ENCODE peak calls at places on chromosomes 7 and 10, in five cellular contexts. H is cardiac muscle cell, M is mammary epithelial cell, U is astrocyte, Q is lower lobe of right lung. Y is an unnamed sample.

GRCh38 chr10:129059977-129060376 is 407.1 kb upstream of the MGMT start:
- DNase-seq in H (no peak), M (no peak), U (no peak), Q (no peak), Y (no peak)

GRCh38 chr10:77230194-77230593 is 407.4 kb downstream of the KCNMA1 start:
- DNase-seq in H (no peak), M (peak), U (peak), Q (no peak), Y (no peak)

GRCh38 chr7:65304175-65304574 is 69.5 kb upstream of the ZNF92 start:
- DNase-seq in H (no peak), M (no peak), U (no peak), Q (no peak), Y (no peak)

GRCh38 chr7:41579961-41580935 is 122.6 kb downstream of the INHBA start:
- DNase-seq in H (no peak), M (peak), U (peak), Q (no peak), Y (no peak)

GRCh38 chr7:162583-163297 is 29.6 kb upstream of the FAM20C start:
- DNase-seq in H (no peak), M (no peak), U (no peak), Q (peak), Y (no peak)

GRCh38 chr7:130356760-130357611 is 12.4 kb downstream of the CPA5 start:
- DNase-seq in H (no peak), M (peak), U (peak), Q (no peak), Y (no peak)

GRCh38 chr10:132465193-132465888 is 68.3 kb downstream of the PWWP2B start:
- DNase-seq in H (no peak), M (no peak), U (no peak), Q (peak), Y (no peak)

GRCh38 chr7:96508371-96508770 is 186.5 kb upstream of the SLC25A13 start:
- DNase-seq in H (no peak), M (peak), U (no peak), Q (no peak), Y (no peak)

GRCh38 chr7:79361214-79361613 is 92.3 kb downstream of the MAGI2 start:
- DNase-seq in H (no peak), M (peak), U (no peak), Q (no peak), Y (no peak)

DNA sequence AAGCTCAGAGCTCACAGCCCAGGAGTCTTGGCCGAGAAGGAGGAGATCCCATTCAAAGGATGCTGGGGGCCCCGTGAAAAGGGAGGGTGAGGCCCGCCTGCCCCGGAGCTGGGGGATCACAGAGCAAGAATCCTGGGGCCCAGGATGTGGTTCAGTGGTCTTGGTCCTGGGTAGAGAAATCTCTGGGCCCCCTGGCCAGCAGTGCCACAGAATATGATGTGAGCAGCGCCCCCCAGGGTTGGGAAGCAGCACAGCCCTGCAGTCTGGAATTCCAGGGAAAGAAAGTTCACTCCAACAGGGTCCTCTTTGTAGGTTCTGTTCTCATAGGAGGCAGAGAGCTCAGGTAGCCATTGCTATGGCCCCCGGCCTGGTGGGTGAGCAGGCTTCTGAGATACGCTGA is 77.6 kb upstream of the GNA12 start:
- DNase-seq in H (peak), M (no peak), U (no peak), Q (no peak), Y (no peak)
- TF ChIP-seq CTCF in H (peak), M (peak), U (peak), Q (peak), Y (peak)

DNA sequence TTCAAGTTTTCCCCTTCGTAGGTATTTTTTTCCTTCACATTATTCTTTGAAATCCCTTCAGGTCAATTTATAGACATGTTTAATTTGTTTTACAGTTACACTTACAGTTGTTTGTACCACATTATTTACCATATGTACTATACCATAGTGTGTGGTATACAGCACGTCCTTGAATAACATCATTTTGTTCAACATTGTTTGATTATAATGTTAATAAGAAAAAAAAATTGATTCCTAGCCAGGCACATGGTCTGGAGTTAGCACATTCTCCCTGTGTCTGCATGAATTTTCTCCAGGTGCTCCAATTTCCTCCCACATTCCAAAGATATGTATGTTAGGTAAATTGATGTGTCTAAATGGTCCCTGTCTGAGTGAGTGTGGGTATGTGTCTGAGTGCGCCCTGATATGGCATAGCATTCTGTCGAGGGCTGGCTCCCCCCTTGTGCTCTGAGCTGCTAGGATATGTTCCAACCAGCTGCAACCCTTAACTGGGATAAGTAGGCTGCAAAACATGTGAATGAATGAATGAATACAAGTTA is 247.6 kb downstream of the CCDC7 start:
- DNase-seq in H (no peak), M (no peak), U (no peak), Q (no peak), Y (no peak)
- H3K27ac ChIP-seq in H (no peak), M (no peak), U (no peak), Q (no peak), Y (no peak)

DNA sequence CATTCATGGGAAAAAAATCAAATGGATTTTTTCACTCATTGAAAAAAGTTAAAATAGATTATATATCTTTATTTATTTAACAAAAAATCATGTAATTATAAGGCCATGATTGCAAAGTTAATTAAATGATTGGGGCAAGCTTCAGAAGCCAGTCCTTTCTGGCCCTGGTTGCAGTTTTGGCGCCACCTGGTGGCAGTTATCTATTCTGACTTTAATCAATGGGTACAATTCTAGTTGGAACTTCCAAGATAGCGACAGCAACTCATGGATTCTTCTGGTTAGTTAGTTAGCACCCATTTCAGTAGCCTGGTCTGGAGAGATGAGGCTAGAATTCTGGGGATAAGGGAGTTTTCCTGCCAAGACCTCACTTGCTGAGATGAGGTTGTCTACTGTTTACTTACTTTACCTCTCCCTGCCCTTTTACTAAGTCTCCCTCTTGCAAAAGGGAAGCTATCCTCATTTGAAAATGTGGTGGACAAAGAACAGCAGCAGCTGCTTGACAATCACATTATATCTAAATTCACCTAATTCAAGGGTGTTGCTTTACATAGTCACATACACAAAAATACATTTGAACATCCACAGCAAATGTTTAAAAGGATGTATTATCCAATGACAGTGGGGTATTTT is 42.3 kb downstream of the NOC3L start:
- DNase-seq in H (peak), M (peak), U (peak), Q (peak), Y (peak)
- TF ChIP-seq CTCF in H (peak), M (peak), U (peak), Q (peak), Y (peak)

DNA sequence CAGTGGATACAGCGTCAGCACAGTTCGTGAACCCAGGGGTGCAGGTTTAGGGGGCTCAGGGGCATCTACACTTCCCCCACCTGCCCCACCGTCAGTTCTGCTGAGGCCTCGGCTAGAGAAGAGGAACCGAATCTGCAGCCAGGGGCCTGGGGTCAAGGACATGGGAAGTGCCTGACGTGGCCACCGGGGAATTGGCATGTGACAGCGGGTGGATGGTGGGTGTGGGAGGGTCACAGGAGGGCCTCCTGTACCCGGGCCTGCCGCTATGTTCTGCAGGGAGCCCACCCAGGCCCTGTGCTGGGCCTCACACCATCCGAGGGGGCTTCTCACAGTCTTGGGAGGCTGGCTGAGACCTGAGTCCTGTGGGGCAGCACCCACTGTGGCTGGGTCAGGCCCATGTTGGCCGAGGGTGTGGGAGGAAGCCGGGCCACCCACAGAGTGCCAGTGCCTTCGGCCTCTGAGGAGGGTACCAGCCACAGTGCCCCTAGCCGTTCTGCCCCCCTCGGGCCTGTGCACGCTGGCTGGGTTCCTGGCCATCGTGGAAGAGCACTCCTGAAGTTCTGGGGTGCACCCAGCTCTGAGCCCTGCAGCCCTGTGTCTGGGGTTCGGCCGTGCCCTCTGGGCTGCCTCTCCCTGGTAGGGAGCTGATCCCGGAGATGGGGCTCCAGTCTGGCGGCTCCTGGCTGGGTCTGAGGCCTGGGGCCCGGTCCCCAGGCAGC is 5.9 kb downstream of the TTYH3 start:
- DNase-seq in H (no peak), M (no peak), U (no peak), Q (peak), Y (no peak)
- H3K27ac ChIP-seq in H (peak), M (no peak), U (peak), Q (peak), Y (no peak)

DNA sequence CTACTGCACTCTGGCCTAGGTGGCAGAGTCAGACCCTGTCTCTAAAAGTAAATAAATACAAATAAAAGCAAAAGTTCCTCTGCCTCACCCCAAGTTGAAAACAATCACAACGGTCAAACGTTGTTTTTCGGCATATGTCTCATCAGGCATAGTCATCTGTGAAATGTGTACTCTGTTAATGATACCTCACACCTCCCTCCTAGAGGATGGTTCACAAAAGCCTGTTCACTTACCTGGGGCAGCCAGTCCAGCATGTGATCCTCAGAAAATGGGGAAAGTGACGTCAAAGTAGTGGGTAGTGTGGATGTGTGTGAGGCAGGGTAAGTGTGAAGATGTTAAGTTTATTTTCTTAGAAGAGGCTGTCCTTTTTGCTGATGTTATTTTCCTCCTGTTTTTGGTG is 254.0 kb upstream of the LRGUK start:
- DNase-seq in H (no peak), M (no peak), U (no peak), Q (no peak), Y (no peak)
- TF ChIP-seq CTCF in H (no peak), M (no peak), U (no peak), Q (no peak), Y (no peak)

DNA sequence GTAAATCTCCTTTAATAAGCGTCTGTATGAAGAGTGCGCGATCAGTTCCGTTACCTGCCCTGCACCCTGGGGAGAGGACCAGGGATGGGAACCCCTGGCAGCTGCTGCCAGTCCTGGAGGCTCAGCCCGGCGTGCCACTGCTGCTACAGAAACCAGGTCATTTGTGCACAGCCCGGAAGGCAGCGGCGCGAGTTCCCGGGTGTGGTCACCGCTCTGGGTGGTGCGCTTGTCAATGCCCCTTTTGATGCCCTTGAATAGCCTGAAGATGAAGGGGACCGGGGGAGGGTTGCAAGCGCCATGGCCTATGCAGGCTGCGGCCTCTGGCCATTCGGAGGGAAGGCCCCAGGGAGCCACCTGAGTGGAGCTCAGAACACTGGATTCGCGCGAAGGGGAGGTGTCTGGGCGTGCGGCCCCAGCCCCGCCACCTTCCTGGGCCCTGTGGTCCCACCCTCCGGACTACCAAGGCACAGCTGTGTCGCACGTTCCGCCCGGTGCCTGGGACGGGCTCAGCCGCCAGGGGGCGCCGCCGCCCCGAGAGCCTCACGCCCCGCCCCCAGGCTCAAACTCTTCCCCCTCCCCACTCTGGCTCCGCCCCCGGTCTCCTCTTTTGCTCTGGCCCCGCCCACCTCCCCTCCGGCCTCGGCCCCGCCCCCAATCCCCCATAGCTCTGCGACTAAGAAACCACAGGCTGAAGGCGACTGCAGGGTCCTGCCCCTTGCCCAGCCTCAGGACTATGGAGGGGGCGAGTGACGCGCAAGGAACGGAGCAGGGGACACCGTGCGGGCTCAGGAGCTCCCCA is 16.5 kb downstream of the AP5Z1 start:
- DNase-seq in H (peak), M (no peak), U (no peak), Q (peak), Y (peak)
- H3K27ac ChIP-seq in H (peak), M (no peak), U (no peak), Q (peak), Y (no peak)

DNA sequence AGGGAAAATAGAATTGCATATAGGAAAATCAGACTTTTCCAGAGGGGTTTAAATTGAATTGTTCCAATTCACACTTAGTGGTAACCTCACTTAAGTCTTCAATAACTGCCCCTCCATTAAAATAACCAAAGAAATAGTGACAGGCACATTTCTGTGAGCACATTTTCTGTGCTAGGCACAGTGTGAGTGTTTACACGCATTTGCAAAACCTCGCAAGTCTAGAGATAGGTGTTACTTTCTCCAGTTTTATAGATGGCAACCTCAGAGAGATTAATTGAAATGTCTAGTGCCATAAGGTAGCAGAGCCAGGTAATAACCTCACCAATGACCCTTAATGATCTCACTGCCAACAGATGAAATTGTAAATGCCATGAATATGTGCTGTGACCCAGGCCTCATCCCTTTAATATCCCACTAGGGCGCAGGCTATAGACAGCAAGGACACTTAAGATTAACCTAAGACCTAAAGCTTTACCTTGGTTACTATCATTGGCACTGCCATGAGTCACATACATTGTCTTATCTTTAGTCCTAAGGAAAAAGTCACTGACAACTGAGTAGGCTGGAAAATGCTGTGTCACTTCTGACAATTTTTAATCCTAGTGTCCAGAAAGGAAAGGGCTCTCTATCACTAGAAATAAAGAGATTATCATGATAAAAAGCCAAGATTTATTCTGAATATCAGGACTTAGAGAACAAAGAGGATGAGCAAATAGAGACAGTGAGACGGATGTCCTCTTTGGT is 187.8 kb downstream of the PPP1R17 start:
- DNase-seq in H (no peak), M (no peak), U (no peak), Q (no peak), Y (no peak)
- TF ChIP-seq CTCF in H (no peak), M (no peak), U (no peak), Q (no peak), Y (no peak)

DNA sequence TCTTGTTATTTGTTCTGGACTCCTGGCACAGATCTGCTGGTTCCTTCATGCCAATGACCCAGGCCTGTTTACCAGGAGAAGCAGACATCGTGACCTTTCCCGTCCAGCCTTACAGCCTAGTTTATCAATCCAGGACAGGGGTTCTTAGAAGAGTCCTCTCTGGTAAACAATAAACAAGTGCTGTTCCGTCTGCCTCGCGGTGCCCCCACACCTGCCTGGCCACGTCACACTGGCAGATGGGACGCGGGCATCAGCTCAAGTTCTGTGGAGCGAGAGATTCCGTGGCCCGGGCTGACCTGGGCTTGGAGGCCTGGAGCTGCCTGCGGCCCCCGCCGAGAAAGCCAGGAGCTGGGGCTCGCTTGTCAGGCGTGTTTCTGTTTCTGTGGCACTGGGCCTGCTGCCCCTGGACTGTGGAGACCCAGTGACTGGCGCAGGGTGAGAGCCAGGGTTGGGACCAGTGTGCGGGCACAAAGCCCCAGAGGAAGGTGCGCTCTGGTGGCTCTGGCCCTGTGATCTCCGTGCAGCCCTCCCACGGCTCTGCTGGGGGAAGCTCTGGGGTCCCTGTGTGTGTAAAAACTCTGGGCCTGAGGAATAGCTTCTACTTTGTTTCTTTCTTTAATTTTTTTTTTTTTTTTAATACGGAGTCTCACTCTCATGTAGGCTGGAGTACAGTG is 28.4 kb upstream of the PFKFB3 start:
- DNase-seq in H (no peak), M (no peak), U (no peak), Q (no peak), Y (peak)
- H3K27ac ChIP-seq in H (no peak), M (no peak), U (no peak), Q (no peak), Y (no peak)

GRCh38 chr10:49361735-49362568 is 33.9 kb downstream of the DRGX start:
- DNase-seq in H (no peak), M (no peak), U (no peak), Q (no peak), Y (no peak)

GRCh38 chr10:49362596-49363260 is 33.2 kb downstream of the DRGX start:
- DNase-seq in H (no peak), M (no peak), U (no peak), Q (no peak), Y (no peak)

GRCh38 chr10:49359349-49360231 is 36.3 kb downstream of the DRGX start:
- DNase-seq in H (peak), M (no peak), U (no peak), Q (no peak), Y (no peak)

GRCh38 chr10:49360271-49361177 is 35.4 kb downstream of the DRGX start:
- DNase-seq in H (peak), M (no peak), U (no peak), Q (no peak), Y (no peak)

GRCh38 chr10:49361178-49361554 is 34.7 kb downstream of the DRGX start:
- DNase-seq in H (no peak), M (no peak), U (no peak), Q (no peak), Y (no peak)
- TF ChIP-seq CTCF in H (no peak), M (no peak), U (no peak), Q (no peak), Y (no peak)

DNA sequence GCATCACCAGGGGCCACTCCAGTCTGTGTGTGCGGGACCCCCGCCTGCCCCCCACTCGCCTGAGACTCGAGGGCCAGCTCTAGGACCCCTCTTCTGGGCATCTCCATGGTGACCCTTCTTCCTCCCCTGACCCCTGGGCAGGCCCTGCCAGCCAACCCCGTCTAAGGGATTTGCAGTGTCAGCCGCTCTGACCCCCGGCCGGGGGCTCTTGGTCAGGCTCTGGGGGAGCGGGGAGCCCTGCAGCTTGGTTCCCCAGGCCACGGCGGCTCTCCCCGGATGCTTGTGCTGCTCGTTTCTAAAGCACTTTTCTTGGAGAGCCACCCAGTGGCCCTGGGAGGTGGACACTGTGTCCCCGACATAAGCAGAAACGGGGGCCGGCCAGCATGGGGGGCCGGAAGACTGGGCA is 5.3 kb downstream of the TTYH3 start:
- DNase-seq in H (no peak), M (no peak), U (no peak), Q (no peak), Y (no peak)
- H3K27ac ChIP-seq in H (peak), M (no peak), U (no peak), Q (peak), Y (no peak)

Y was measured in WERI-Rb-1.